ENCODE peak calls at places on chromosomes 4 and X, in four cellular contexts. T is tibial nerve, W is RWPE1, C is body of pancreas. R is an unnamed sample.

GRCh38 chr4:185359767-185360446 is 35.8 kb downstream of the LRP2BP start:
- DNase-seq in T (no peak), W (no peak), C (no peak), R (no peak)

GRCh38 chrX:151985955-151986354 is 11.5 kb upstream of the GABRE start:
- DNase-seq in T (no peak), W (no peak), C (no peak), R (peak)

GRCh38 chr4:80266267-80266901 is at the start of gene FGF5:
- DNase-seq in T (no peak), W (peak), C (no peak), R (peak)

GRCh38 chr4:167034983-167035382 is 199.3 kb downstream of the SPOCK3 start:
- DNase-seq in T (no peak), W (no peak), C (no peak), R (no peak)

GRCh38 chrX:2707334-2707760 is 16.3 kb downstream of the CD99 start:
- DNase-seq in T (peak), W (peak), C (peak), R (peak)

GRCh38 chr4:68184923-68185322 is 55.3 kb upstream of the TMPRSS11F start:
- DNase-seq in T (no peak), W (no peak), C (no peak), R (no peak)

GRCh38 chr4:8831221-8832129 is 40.2 kb downstream of the HMX1 start:
- DNase-seq in T (no peak), W (no peak), C (peak), R (no peak)

GRCh38 chrX:136961594-136962135 is 72.1 kb downstream of the GPR101 start:
- DNase-seq in T (no peak), W (no peak), C (no peak), R (no peak)

GRCh38 chr4:42048394-42048793 is 58.1 kb downstream of the SLC30A9 start:
- DNase-seq in T (no peak), W (peak), C (no peak), R (no peak)

GRCh38 chr4:110475881-110476818 is at the start of gene ENPEP:
- DNase-seq in T (no peak), W (no peak), C (peak), R (peak)

GRCh38 chr4:5467111-5467510 is 241.2 kb downstream of the EVC2 start:
- DNase-seq in T (no peak), W (no peak), C (no peak), R (no peak)

GRCh38 chr4:661856-662761 is 12.0 kb downstream of the ATP5ME start:
- DNase-seq in T (no peak), W (no peak), C (no peak), R (no peak)

GRCh38 chr4:157572291-157572690 is 351.8 kb downstream of the GRIA2 start:
- DNase-seq in T (no peak), W (no peak), C (no peak), R (no peak)

GRCh38 chr4:4585012-4585670 is 43.3 kb upstream of the STX18 start:
- DNase-seq in T (no peak), W (no peak), C (no peak), R (no peak)

GRCh38 chr4:121551881-121552280 is 144.9 kb downstream of the ANXA5 start:
- DNase-seq in T (no peak), W (no peak), C (no peak), R (no peak)

GRCh38 chr4:144356941-144357381 is 216.4 kb upstream of the GYPA start:
- DNase-seq in T (no peak), W (no peak), C (no peak), R (peak)

GRCh38 chrX:49071877-49072711 is 1.7 kb downstream of the PRAF2 start:
- DNase-seq in T (peak), W (no peak), C (peak), R (peak)

GRCh38 chr4:20203508-20203907 is 48.2 kb upstream of the SLIT2 start:
- DNase-seq in T (no peak), W (no peak), C (no peak), R (no peak)

GRCh38 chr4:168637872-168638756 is 141.3 kb downstream of the PALLD start:
- DNase-seq in T (no peak), W (no peak), C (no peak), R (no peak)

GRCh38 chrX:107451754-107452153 is 2.3 kb downstream of the FRMPD3 start:
- DNase-seq in T (no peak), W (no peak), C (no peak), R (no peak)

GRCh38 chr4:118757761-118758213 is 72.6 kb downstream of the METTL14 start:
- DNase-seq in T (no peak), W (no peak), C (no peak), R (peak)

GRCh38 chr4:77358315-77358928 is 201.4 kb downstream of the CCNG2 start:
- DNase-seq in T (no peak), W (peak), C (peak), R (peak)

GRCh38 chr4:172652369-172652768 is 516.2 kb upstream of the GALNT7 start:
- DNase-seq in T (no peak), W (no peak), C (no peak), R (no peak)

GRCh38 chrX:31266172-31267076 is 194.6 kb upstream of the FTHL17 start:
- DNase-seq in T (peak), W (peak), C (peak), R (peak)

GRCh38 chr4:184395451-184395917 is 78.9 kb downstream of the IRF2 start:
- DNase-seq in T (no peak), W (no peak), C (no peak), R (no peak)

GRCh38 chr4:1309261-1310010 is 19.7 kb downstream of the MAEA start:
- DNase-seq in T (peak), W (peak), C (peak), R (peak)

GRCh38 chr4:79325436-79325835 is 425 bp downstream of the NAA11 start:
- DNase-seq in T (no peak), W (no peak), C (no peak), R (no peak)

GRCh38 chrX:55908685-55909212 is 191.2 kb downstream of the RRAGB start:
- DNase-seq in T (no peak), W (peak), C (no peak), R (peak)

GRCh38 chr4:8558080-8558960 is 21.9 kb upstream of the GPR78 start:
- DNase-seq in T (no peak), W (no peak), C (no peak), R (no peak)

GRCh38 chr4:108370291-108370690 is 201.6 kb upstream of the LEF1 start:
- DNase-seq in T (no peak), W (no peak), C (no peak), R (no peak)

GRCh38 chr4:139734201-139734874 is 68.7 kb downstream of the MGST2 start:
- DNase-seq in T (no peak), W (no peak), C (no peak), R (peak)

GRCh38 chr4:1597021-1597931 is 86.8 kb downstream of the FAM53A start:
- DNase-seq in T (no peak), W (no peak), C (no peak), R (no peak)

GRCh38 chrX:39582091-39582490 is 515.7 kb downstream of the BCOR start:
- DNase-seq in T (no peak), W (peak), C (peak), R (peak)

GRCh38 chrX:153305941-153306464 is 15.6 kb downstream of the PNMA6F start:
- DNase-seq in T (no peak), W (no peak), C (no peak), R (no peak)

GRCh38 chr4:183360161-183360919 is 38.1 kb upstream of the CLDN24 start:
- DNase-seq in T (no peak), W (no peak), C (no peak), R (no peak)
- H3K27ac ChIP-seq in T (no peak), W (no peak), C (no peak), R (peak)

GRCh38 chrX:110123331-110123782 is 120.4 kb downstream of the TMEM164 start:
- DNase-seq in T (no peak), W (no peak), C (no peak), R (peak)

GRCh38 chrX:110119480-110119879 is 116.6 kb downstream of the TMEM164 start:
- DNase-seq in T (no peak), W (no peak), C (no peak), R (no peak)

GRCh38 chrX:110131031-110131430 is 128.1 kb downstream of the TMEM164 start:
- DNase-seq in T (no peak), W (no peak), C (no peak), R (no peak)

GRCh38 chrX:110120025-110120424 is 117.1 kb downstream of the TMEM164 start:
- DNase-seq in T (no peak), W (no peak), C (peak), R (no peak)

DNA sequence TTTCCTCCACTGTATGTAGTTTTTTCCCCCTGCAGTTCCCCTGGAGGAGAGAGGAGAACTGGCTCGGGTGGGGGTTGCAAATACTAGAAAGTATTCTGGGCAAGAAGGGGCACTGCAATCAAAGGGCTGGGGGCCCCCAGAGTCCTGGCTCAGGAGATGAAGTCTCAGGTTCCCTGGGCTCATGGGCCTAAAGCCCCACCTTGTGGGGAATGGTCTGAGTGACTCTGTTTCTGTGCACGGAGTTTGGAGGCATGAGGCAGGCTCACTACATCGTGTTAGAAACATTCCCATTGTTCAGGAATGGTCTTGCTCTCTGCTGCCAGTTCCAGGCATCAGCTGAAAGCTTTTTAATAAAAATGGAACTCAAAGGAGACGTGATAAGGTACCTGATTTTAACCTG is 122.5 kb downstream of the TMEM164 start:
- DNase-seq in T (no peak), W (no peak), C (no peak), R (peak)
- TF ChIP-seq CTCF in T (no peak), W (no peak), C (no peak), R (peak)

GRCh38 chr4:74181225-74181624 is 23.3 kb downstream of the MTHFD2L start:
- DNase-seq in T (no peak), W (no peak), C (no peak), R (no peak)
- H3K27ac ChIP-seq in T (no peak), W (no peak), C (no peak), R (no peak)

GRCh38 chrX:124791492-124792095 is 445.2 kb downstream of the SH2D1A start:
- DNase-seq in T (no peak), W (no peak), C (no peak), R (no peak)
- TF ChIP-seq CTCF in T (no peak), W (no peak), C (no peak), R (no peak)

DNA sequence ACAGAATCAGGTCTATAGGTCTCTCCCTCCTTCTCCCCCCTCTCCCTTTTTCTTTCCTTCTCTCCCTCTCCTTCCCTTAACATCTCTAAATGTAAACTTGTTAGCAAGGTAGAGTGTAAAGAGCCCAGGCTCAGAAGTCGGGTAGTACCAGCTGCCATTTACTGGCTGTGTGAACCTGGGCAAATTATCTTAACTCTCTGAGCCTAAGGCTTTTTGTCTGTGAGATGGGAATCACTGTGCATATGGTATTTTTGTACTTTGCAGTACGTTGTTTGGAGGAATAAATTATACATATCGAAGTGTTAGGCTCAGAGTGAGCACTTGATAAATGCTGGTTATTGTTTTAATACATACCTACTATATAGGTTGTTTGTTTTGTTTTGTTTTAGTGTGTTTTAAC is 154.0 kb downstream of the RBMX2 start:
- DNase-seq in T (no peak), W (no peak), C (no peak), R (no peak)
- H3K27ac ChIP-seq in T (no peak), W (no peak), C (no peak), R (no peak)

GRCh38 chrX:132610536-132610935 is 121.7 kb upstream of the MBNL3 start:
- DNase-seq in T (no peak), W (no peak), C (no peak), R (no peak)

GRCh38 chrX:132612990-132613564 is 124.2 kb upstream of the MBNL3 start:
- DNase-seq in T (peak), W (peak), C (peak), R (peak)

GRCh38 chrX:132615396-132616131 is 126.7 kb upstream of the MBNL3 start:
- DNase-seq in T (no peak), W (no peak), C (peak), R (peak)

GRCh38 chrX:132613801-132614200 is 125.0 kb upstream of the MBNL3 start:
- DNase-seq in T (no peak), W (no peak), C (no peak), R (no peak)

GRCh38 chrX:132614297-132614696 is 125.5 kb upstream of the MBNL3 start:
- DNase-seq in T (no peak), W (no peak), C (no peak), R (no peak)
- TF ChIP-seq CTCF in T (no peak), W (no peak), C (no peak), R (peak)

GRCh38 chr4:152554742-152555141 is 18.9 kb upstream of the FBXW7 start:
- DNase-seq in T (no peak), W (no peak), C (no peak), R (no peak)

GRCh38 chr4:152559641-152560040 is 23.7 kb upstream of the FBXW7 start:
- DNase-seq in T (no peak), W (no peak), C (no peak), R (no peak)

GRCh38 chr4:152556814-152557213 is 20.9 kb upstream of the FBXW7 start:
- DNase-seq in T (no peak), W (no peak), C (no peak), R (no peak)

GRCh38 chr4:152556283-152556682 is 20.4 kb upstream of the FBXW7 start:
- DNase-seq in T (no peak), W (no peak), C (no peak), R (no peak)
- H3K27ac ChIP-seq in T (no peak), W (no peak), C (no peak), R (no peak)

DNA sequence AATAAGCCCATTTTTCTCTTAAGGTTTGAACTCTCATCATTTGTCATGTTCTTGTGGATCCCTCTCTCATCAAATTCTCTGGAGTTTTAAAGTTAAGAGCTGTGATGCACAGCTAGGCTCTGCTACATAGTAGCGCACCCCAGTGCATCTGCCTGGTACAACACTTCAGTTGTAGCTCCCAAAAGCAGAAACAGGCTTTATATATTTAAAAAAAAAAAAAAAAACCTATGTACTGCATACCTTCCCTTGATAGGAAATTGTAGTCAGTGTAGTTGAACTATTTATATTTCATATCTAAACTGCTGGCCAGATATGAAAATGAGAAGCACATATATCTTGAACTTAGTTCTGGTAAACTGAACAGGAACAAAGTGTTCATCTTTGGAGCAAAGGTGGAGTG is 131.4 kb downstream of the KLHL13 start:
- DNase-seq in T (no peak), W (no peak), C (peak), R (no peak)
- TF ChIP-seq CTCF in T (no peak), W (no peak), C (no peak), R (peak)

GRCh38 chr4:54065282-54066087 is 1.1 kb upstream of the CHIC2 start:
- DNase-seq in T (no peak), W (no peak), C (no peak), R (no peak)

GRCh38 chr4:54066088-54066415 is 1.6 kb upstream of the CHIC2 start:
- DNase-seq in T (no peak), W (no peak), C (no peak), R (no peak)

GRCh38 chr4:54064317-54065275 is at the start of gene CHIC2:
- DNase-seq in T (peak), W (peak), C (peak), R (peak)

GRCh38 chr4:54066718-54067129 is 2.3 kb upstream of the CHIC2 start:
- DNase-seq in T (no peak), W (no peak), C (no peak), R (no peak)

GRCh38 chr4:54067163-54067562 is 2.8 kb upstream of the CHIC2 start:
- DNase-seq in T (no peak), W (peak), C (no peak), R (peak)
- H3K27ac ChIP-seq in T (peak), W (peak), C (peak), R (peak)

DNA sequence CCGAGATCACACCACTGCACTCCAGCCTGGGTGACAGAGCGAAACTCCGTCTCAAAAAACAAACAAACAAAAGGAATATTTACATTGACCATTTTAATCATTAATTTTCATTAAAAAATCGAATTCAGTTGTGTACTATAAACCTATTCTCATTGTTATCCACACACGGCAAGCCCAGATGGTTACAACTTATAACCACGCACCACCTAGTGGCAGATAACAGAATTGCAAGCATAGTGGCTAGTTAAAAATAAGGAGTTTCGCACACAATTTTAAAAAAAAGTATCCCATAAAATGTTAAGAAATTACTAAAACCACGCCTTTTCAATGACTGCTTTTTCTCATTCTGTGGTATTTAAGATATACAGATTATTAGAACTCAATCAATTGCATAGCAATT is 25.4 kb downstream of the MBNL3 start:
- DNase-seq in T (no peak), W (no peak), C (peak), R (peak)
- TF ChIP-seq CTCF in T (peak), W (peak), C (peak), R (peak)

R was measured in hepatocyte.